ENCODE peak calls at places on chromosomes 3 and 15, in six cellular contexts. L, Q, T, J, O and X are unnamed samples.

GRCh38 chr15:83919319-83919830 is 265.5 kb downstream of the ADAMTSL3 start:
- DNase-seq in L (no peak), Q (no peak), T (no peak), J (no peak), O (no peak), X (no peak)

GRCh38 chr15:68347392-68347791 is 69.8 kb downstream of the FEM1B start:
- DNase-seq in L (no peak), Q (peak; percentile 81), T (no peak), J (no peak), O (no peak), X (no peak)

GRCh38 chr3:143065364-143065763 is 54.2 kb upstream of the CHST2 start:
- DNase-seq in L (no peak), Q (no peak), T (no peak), J (no peak), O (no peak), X (no peak)

GRCh38 chr15:64619880-64620839 is 155.2 kb downstream of the RBPMS2 start:
- DNase-seq in L (no peak), Q (peak; percentile 24), T (no peak), J (no peak), O (peak; percentile 12), X (no peak)

GRCh38 chr15:32870240-32871033 is 152.6 kb downstream of the GREM1 start:
- DNase-seq in L (no peak), Q (peak; percentile 38), T (peak; percentile 6), J (no peak), O (no peak), X (peak; percentile 94)

GRCh38 chr3:12328132-12328915 is 39.5 kb downstream of the PPARG start:
- DNase-seq in L (no peak), Q (no peak), T (no peak), J (no peak), O (no peak), X (no peak)

GRCh38 chr3:186129206-186129605 is 20.3 kb upstream of the ETV5 start:
- DNase-seq in L (no peak), Q (no peak), T (no peak), J (no peak), O (no peak), X (no peak)

GRCh38 chr15:94335616-94336015 is 104.3 kb downstream of the MCTP2 start:
- DNase-seq in L (no peak), Q (peak; percentile 4), T (no peak), J (no peak), O (no peak), X (no peak)

GRCh38 chr3:30227571-30228301 is 378.7 kb upstream of the TGFBR2 start:
- DNase-seq in L (no peak), Q (peak; percentile 38), T (no peak), J (no peak), O (no peak), X (peak; percentile 83)

GRCh38 chr3:64143399-64144130 is 81.7 kb downstream of the PRICKLE2 start:
- DNase-seq in L (no peak), Q (peak; percentile 29), T (no peak), J (no peak), O (no peak), X (peak; percentile 83)

GRCh38 chr3:159941043-159941994 is 47.3 kb upstream of the IL12A start:
- DNase-seq in L (no peak), Q (no peak), T (no peak), J (no peak), O (no peak), X (peak; percentile 37)

GRCh38 chr3:182364323-182364722 is 429.0 kb upstream of the ATP11B start:
- DNase-seq in L (no peak), Q (no peak), T (no peak), J (no peak), O (no peak), X (peak; percentile 67)